ENCODE peak calls at places on chromosomes 16 and 17, in ten cellular contexts. One of them, this sample, is unnamed.

GRCh38 chr17:50209472-50210248 is 8.2 kb upstream of the COL1A1 start:
- DNase-seq in esophagus squamous epithelium: no peak
- DNase-seq in right atrium auricular region: peak
- DNase-seq in tibial nerve: peak
- DNase-seq in coronary artery: peak
- DNase-seq in lung: peak
- DNase-seq in colonic mucosa: peak
- DNase-seq in endothelial cell of umbilical vein: no peak
- DNase-seq in left lung: peak
- DNase-seq in upper lobe of right lung: peak
- DNase-seq in this sample: no peak

GRCh38 chr16:81553814-81554675 is 109.4 kb downstream of the CMIP start:
- DNase-seq in esophagus squamous epithelium: no peak
- DNase-seq in right atrium auricular region: no peak
- DNase-seq in tibial nerve: no peak
- DNase-seq in coronary artery: no peak
- DNase-seq in lung: no peak
- DNase-seq in colonic mucosa: no peak
- DNase-seq in endothelial cell of umbilical vein: peak
- DNase-seq in left lung: no peak
- DNase-seq in upper lobe of right lung: peak
- DNase-seq in this sample: no peak

GRCh38 chr16:77850637-77851330 is 62.4 kb downstream of the VAT1L start:
- DNase-seq in esophagus squamous epithelium: no peak
- DNase-seq in right atrium auricular region: no peak
- DNase-seq in tibial nerve: no peak
- DNase-seq in coronary artery: no peak
- DNase-seq in lung: no peak
- DNase-seq in colonic mucosa: no peak
- DNase-seq in endothelial cell of umbilical vein: peak
- DNase-seq in left lung: no peak
- DNase-seq in upper lobe of right lung: no peak
- DNase-seq in this sample: no peak

GRCh38 chr16:8752706-8753105 is 44.7 kb downstream of the TMEM186 start:
- DNase-seq in esophagus squamous epithelium: no peak
- DNase-seq in right atrium auricular region: no peak
- DNase-seq in tibial nerve: no peak
- DNase-seq in coronary artery: no peak
- DNase-seq in lung: no peak
- DNase-seq in colonic mucosa: no peak
- DNase-seq in endothelial cell of umbilical vein: no peak
- DNase-seq in left lung: no peak
- DNase-seq in upper lobe of right lung: no peak
- DNase-seq in this sample: no peak

GRCh38 chr17:67157732-67158639 is 87.0 kb downstream of the HELZ start:
- DNase-seq in esophagus squamous epithelium: no peak
- DNase-seq in right atrium auricular region: no peak
- DNase-seq in tibial nerve: no peak
- DNase-seq in coronary artery: no peak
- DNase-seq in lung: no peak
- DNase-seq in colonic mucosa: no peak
- DNase-seq in endothelial cell of umbilical vein: peak
- DNase-seq in left lung: no peak
- DNase-seq in upper lobe of right lung: no peak
- DNase-seq in this sample: no peak

GRCh38 chr17:15513058-15513858 is 45.8 kb upstream of the CDRT4 start:
- DNase-seq in esophagus squamous epithelium: no peak
- DNase-seq in right atrium auricular region: no peak
- DNase-seq in tibial nerve: no peak
- DNase-seq in coronary artery: no peak
- DNase-seq in lung: no peak
- DNase-seq in colonic mucosa: no peak
- DNase-seq in endothelial cell of umbilical vein: no peak
- DNase-seq in left lung: no peak
- DNase-seq in upper lobe of right lung: no peak
- DNase-seq in this sample: no peak

GRCh38 chr16:88524274-88524972 is 45.8 kb upstream of the ZC3H18 start:
- DNase-seq in esophagus squamous epithelium: no peak
- DNase-seq in right atrium auricular region: no peak
- DNase-seq in tibial nerve: no peak
- DNase-seq in coronary artery: no peak
- DNase-seq in lung: no peak
- DNase-seq in colonic mucosa: no peak
- DNase-seq in endothelial cell of umbilical vein: no peak
- DNase-seq in left lung: no peak
- DNase-seq in upper lobe of right lung: no peak
- DNase-seq in this sample: no peak

GRCh38 chr17:29115906-29116651 is 64.1 kb downstream of the MYO18A start:
- DNase-seq in esophagus squamous epithelium: no peak
- DNase-seq in right atrium auricular region: no peak
- DNase-seq in tibial nerve: no peak
- DNase-seq in coronary artery: no peak
- DNase-seq in lung: peak
- DNase-seq in colonic mucosa: no peak
- DNase-seq in endothelial cell of umbilical vein: peak
- DNase-seq in left lung: no peak
- DNase-seq in upper lobe of right lung: no peak
- DNase-seq in this sample: no peak

GRCh38 chr17:77248216-77249054 is 107.7 kb downstream of the SEC14L1 start:
- DNase-seq in esophagus squamous epithelium: no peak
- DNase-seq in right atrium auricular region: no peak
- DNase-seq in tibial nerve: no peak
- DNase-seq in coronary artery: no peak
- DNase-seq in lung: no peak
- DNase-seq in colonic mucosa: no peak
- DNase-seq in endothelial cell of umbilical vein: no peak
- DNase-seq in left lung: no peak
- DNase-seq in upper lobe of right lung: no peak
- DNase-seq in this sample: no peak

GRCh38 chr16:88315543-88316105 is 67.1 kb upstream of the ZNF469 start:
- DNase-seq in esophagus squamous epithelium: no peak
- DNase-seq in right atrium auricular region: no peak
- DNase-seq in tibial nerve: no peak
- DNase-seq in coronary artery: no peak
- DNase-seq in lung: no peak
- DNase-seq in colonic mucosa: no peak
- DNase-seq in endothelial cell of umbilical vein: peak
- DNase-seq in left lung: no peak
- DNase-seq in upper lobe of right lung: no peak
- DNase-seq in this sample: no peak

GRCh38 chr16:81883235-81883634 is 104.1 kb downstream of the PLCG2 start:
- DNase-seq in esophagus squamous epithelium: no peak
- DNase-seq in right atrium auricular region: no peak
- DNase-seq in tibial nerve: no peak
- DNase-seq in coronary artery: no peak
- DNase-seq in lung: no peak
- DNase-seq in colonic mucosa: no peak
- DNase-seq in endothelial cell of umbilical vein: no peak
- DNase-seq in left lung: no peak
- DNase-seq in upper lobe of right lung: no peak
- DNase-seq in this sample: no peak

GRCh38 chr17:81064746-81065475 is 30.0 kb downstream of the BAIAP2 start:
- DNase-seq in esophagus squamous epithelium: no peak
- DNase-seq in right atrium auricular region: no peak
- DNase-seq in tibial nerve: no peak
- DNase-seq in coronary artery: no peak
- DNase-seq in lung: no peak
- DNase-seq in colonic mucosa: no peak
- DNase-seq in endothelial cell of umbilical vein: no peak
- DNase-seq in left lung: peak
- DNase-seq in upper lobe of right lung: no peak
- DNase-seq in this sample: peak

DNA sequence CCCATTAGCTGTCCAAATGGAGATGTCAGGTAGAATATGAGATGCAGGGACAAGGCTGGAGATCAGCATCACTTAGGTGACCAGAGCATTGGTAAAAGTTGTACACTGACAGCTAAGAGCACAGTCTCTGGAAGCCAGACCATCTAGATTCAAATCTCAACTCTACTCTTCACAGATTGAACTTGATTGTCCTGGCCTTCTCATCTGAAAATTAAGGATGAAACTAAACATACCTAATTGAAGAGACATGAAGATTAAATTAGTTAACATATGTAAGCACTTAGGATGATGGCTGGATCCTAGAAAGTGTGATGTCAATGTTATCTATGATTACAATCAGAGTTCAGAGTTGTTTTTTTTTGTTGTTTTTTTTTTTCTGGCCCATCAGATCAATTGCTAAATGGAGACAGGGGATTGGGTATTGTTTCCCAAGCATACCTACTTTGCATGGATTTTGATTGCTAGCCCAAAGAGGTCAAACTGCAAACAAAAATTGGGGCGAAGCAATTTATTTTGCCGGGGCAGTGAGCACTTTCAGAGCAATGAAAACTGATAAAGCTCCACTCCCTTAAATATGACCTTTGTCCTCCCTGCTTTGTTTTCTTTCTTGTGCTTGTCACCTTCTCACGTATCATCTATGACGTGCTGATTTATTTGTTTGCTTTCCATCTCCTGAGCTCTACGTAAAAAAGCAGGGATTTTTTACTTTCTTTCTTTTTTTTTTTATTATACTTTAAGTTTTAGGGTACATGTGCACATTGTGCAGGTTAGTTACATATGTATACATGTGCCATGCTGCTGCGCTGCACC is 217.6 kb upstream of the CPHXL start:
- DNase-seq in esophagus squamous epithelium: no peak
- DNase-seq in right atrium auricular region: no peak
- DNase-seq in tibial nerve: no peak
- DNase-seq in coronary artery: no peak
- DNase-seq in lung: no peak
- DNase-seq in colonic mucosa: no peak
- DNase-seq in endothelial cell of umbilical vein: no peak
- DNase-seq in left lung: no peak
- DNase-seq in upper lobe of right lung: no peak
- DNase-seq in this sample: no peak
- H3K27ac ChIP-seq in esophagus squamous epithelium: no peak
- H3K27ac ChIP-seq in right atrium auricular region: no peak
- H3K27ac ChIP-seq in tibial nerve: no peak
- H3K27ac ChIP-seq in coronary artery: no peak
- H3K27ac ChIP-seq in lung: no peak
- H3K27ac ChIP-seq in colonic mucosa: no peak
- H3K27ac ChIP-seq in endothelial cell of umbilical vein: no peak
- H3K27ac ChIP-seq in left lung: no peak
- H3K27ac ChIP-seq in upper lobe of right lung: no peak
- H3K27ac ChIP-seq in this sample: no peak

GRCh38 chr17:72684405-72685020 is 408.0 kb downstream of the SLC39A11 start:
- DNase-seq in esophagus squamous epithelium: no peak
- DNase-seq in right atrium auricular region: no peak
- DNase-seq in tibial nerve: no peak
- DNase-seq in coronary artery: no peak
- DNase-seq in lung: no peak
- DNase-seq in colonic mucosa: no peak
- DNase-seq in endothelial cell of umbilical vein: no peak
- DNase-seq in left lung: no peak
- DNase-seq in upper lobe of right lung: no peak
- DNase-seq in this sample: no peak
- H3K27ac ChIP-seq in esophagus squamous epithelium: peak
- H3K27ac ChIP-seq in right atrium auricular region: no peak
- H3K27ac ChIP-seq in tibial nerve: no peak
- H3K27ac ChIP-seq in coronary artery: no peak
- H3K27ac ChIP-seq in lung: peak
- H3K27ac ChIP-seq in colonic mucosa: peak
- H3K27ac ChIP-seq in endothelial cell of umbilical vein: no peak
- H3K27ac ChIP-seq in left lung: peak
- H3K27ac ChIP-seq in upper lobe of right lung: peak
- H3K27ac ChIP-seq in this sample: peak

GRCh38 chr16:31451681-31452351 is 7.5 kb upstream of the ARMC5 start:
- DNase-seq in esophagus squamous epithelium: no peak
- DNase-seq in right atrium auricular region: no peak
- DNase-seq in tibial nerve: no peak
- DNase-seq in coronary artery: no peak
- DNase-seq in lung: no peak
- DNase-seq in colonic mucosa: no peak
- DNase-seq in endothelial cell of umbilical vein: peak
- DNase-seq in left lung: no peak
- DNase-seq in upper lobe of right lung: peak
- DNase-seq in this sample: peak
- H3K27ac ChIP-seq in esophagus squamous epithelium: peak
- H3K27ac ChIP-seq in right atrium auricular region: peak
- H3K27ac ChIP-seq in tibial nerve: peak
- H3K27ac ChIP-seq in coronary artery: peak
- H3K27ac ChIP-seq in lung: no peak
- H3K27ac ChIP-seq in colonic mucosa: peak
- H3K27ac ChIP-seq in endothelial cell of umbilical vein: no peak
- H3K27ac ChIP-seq in left lung: no peak
- H3K27ac ChIP-seq in upper lobe of right lung: no peak
- H3K27ac ChIP-seq in this sample: peak

GRCh38 chr16:70694088-70694487 is 8.2 kb upstream of the MTSS2 start:
- DNase-seq in esophagus squamous epithelium: no peak
- DNase-seq in right atrium auricular region: no peak
- DNase-seq in tibial nerve: no peak
- DNase-seq in coronary artery: no peak
- DNase-seq in lung: no peak
- DNase-seq in colonic mucosa: no peak
- DNase-seq in endothelial cell of umbilical vein: no peak
- DNase-seq in left lung: no peak
- DNase-seq in upper lobe of right lung: no peak
- DNase-seq in this sample: no peak
- H3K27ac ChIP-seq in esophagus squamous epithelium: peak
- H3K27ac ChIP-seq in right atrium auricular region: peak
- H3K27ac ChIP-seq in tibial nerve: peak
- H3K27ac ChIP-seq in coronary artery: peak
- H3K27ac ChIP-seq in lung: peak
- H3K27ac ChIP-seq in colonic mucosa: peak
- H3K27ac ChIP-seq in endothelial cell of umbilical vein: peak
- H3K27ac ChIP-seq in left lung: no peak
- H3K27ac ChIP-seq in upper lobe of right lung: peak
- H3K27ac ChIP-seq in this sample: peak

GRCh38 chr17:63836811-63837210 is 5.7 kb downstream of the SMARCD2 start:
- DNase-seq in esophagus squamous epithelium: no peak
- DNase-seq in right atrium auricular region: no peak
- DNase-seq in tibial nerve: no peak
- DNase-seq in coronary artery: no peak
- DNase-seq in lung: no peak
- DNase-seq in colonic mucosa: no peak
- DNase-seq in endothelial cell of umbilical vein: no peak
- DNase-seq in left lung: no peak
- DNase-seq in upper lobe of right lung: no peak
- DNase-seq in this sample: no peak

GRCh38 chr17:63838586-63839184 is 3.8 kb downstream of the SMARCD2 start:
- DNase-seq in esophagus squamous epithelium: no peak
- DNase-seq in right atrium auricular region: peak
- DNase-seq in tibial nerve: peak
- DNase-seq in coronary artery: peak
- DNase-seq in lung: peak
- DNase-seq in colonic mucosa: peak
- DNase-seq in endothelial cell of umbilical vein: no peak
- DNase-seq in left lung: peak
- DNase-seq in upper lobe of right lung: peak
- DNase-seq in this sample: peak

GRCh38 chr17:63840591-63841349 is 1.7 kb downstream of the SMARCD2 start:
- DNase-seq in esophagus squamous epithelium: no peak
- DNase-seq in right atrium auricular region: no peak
- DNase-seq in tibial nerve: no peak
- DNase-seq in coronary artery: no peak
- DNase-seq in lung: no peak
- DNase-seq in colonic mucosa: no peak
- DNase-seq in endothelial cell of umbilical vein: no peak
- DNase-seq in left lung: no peak
- DNase-seq in upper lobe of right lung: no peak
- DNase-seq in this sample: no peak

GRCh38 chr17:63837480-63837879 is 5.0 kb downstream of the SMARCD2 start:
- DNase-seq in esophagus squamous epithelium: no peak
- DNase-seq in right atrium auricular region: no peak
- DNase-seq in tibial nerve: no peak
- DNase-seq in coronary artery: no peak
- DNase-seq in lung: no peak
- DNase-seq in colonic mucosa: no peak
- DNase-seq in endothelial cell of umbilical vein: no peak
- DNase-seq in left lung: no peak
- DNase-seq in upper lobe of right lung: no peak
- DNase-seq in this sample: no peak

GRCh38 chr17:63837962-63838585 is 4.4 kb downstream of the SMARCD2 start:
- DNase-seq in esophagus squamous epithelium: no peak
- DNase-seq in right atrium auricular region: no peak
- DNase-seq in tibial nerve: no peak
- DNase-seq in coronary artery: no peak
- DNase-seq in lung: no peak
- DNase-seq in colonic mucosa: no peak
- DNase-seq in endothelial cell of umbilical vein: no peak
- DNase-seq in left lung: no peak
- DNase-seq in upper lobe of right lung: no peak
- DNase-seq in this sample: no peak
- H3K27ac ChIP-seq in esophagus squamous epithelium: peak
- H3K27ac ChIP-seq in right atrium auricular region: peak
- H3K27ac ChIP-seq in tibial nerve: peak
- H3K27ac ChIP-seq in coronary artery: peak
- H3K27ac ChIP-seq in lung: peak
- H3K27ac ChIP-seq in colonic mucosa: no peak
- H3K27ac ChIP-seq in endothelial cell of umbilical vein: no peak
- H3K27ac ChIP-seq in left lung: peak
- H3K27ac ChIP-seq in upper lobe of right lung: peak
- H3K27ac ChIP-seq in this sample: peak